ENCODE peak calls at places on chromosomes 13 and 19, in five cellular contexts. X, Z, J, M and B are unnamed samples.

GRCh38 chr19:45142728-45143115 is 18.1 kb downstream of the NKPD1 start:
- DNase-seq in X (no peak), Z (no peak), J (no peak), M (no peak), B (no peak)

GRCh38 chr19:15297416-15298224 is 34.7 kb downstream of the BRD4 start:
- DNase-seq in X (peak; percentile 9), Z (no peak), J (no peak), M (no peak), B (no peak)

GRCh38 chr13:48749699-48750473 is 96.2 kb downstream of the CYSLTR2 start:
- DNase-seq in X (no peak), Z (peak; percentile 80), J (peak; percentile 89), M (peak; percentile 34), B (peak; percentile 16)

GRCh38 chr19:3405261-3405653 is 38.9 kb downstream of the NFIC start:
- DNase-seq in X (no peak), Z (no peak), J (no peak), M (no peak), B (no peak)

GRCh38 chr19:13401388-13401787 is 104.9 kb downstream of the CACNA1A start:
- DNase-seq in X (no peak), Z (no peak), J (no peak), M (no peak), B (no peak)

GRCh38 chr13:24228852-24229458 is 68.4 kb downstream of the SPATA13 start:
- DNase-seq in X (peak; percentile 54), Z (no peak), J (no peak), M (no peak), B (peak; percentile 73)

GRCh38 chr19:42420055-42420544 is 7.1 kb downstream of the LIPE start:
- DNase-seq in X (no peak), Z (no peak), J (peak; percentile 63), M (no peak), B (peak; percentile 47)

GRCh38 chr19:49436381-49437017 is 4.8 kb downstream of the SLC17A7 start:
- DNase-seq in X (no peak), Z (no peak), J (no peak), M (no peak), B (peak; percentile 62)

GRCh38 chr19:13599681-13600080 is 93.4 kb upstream of the CACNA1A start:
- DNase-seq in X (no peak), Z (no peak), J (no peak), M (no peak), B (no peak)

GRCh38 chr19:370641-371330 is 26.2 kb upstream of the MIER2 start:
- DNase-seq in X (no peak), Z (no peak), J (peak; percentile 19), M (no peak), B (no peak)

GRCh38 chr19:4679416-4679815 is 9.3 kb upstream of the MYDGF start:
- DNase-seq in X (no peak), Z (no peak), J (no peak), M (no peak), B (no peak)

GRCh38 chr13:109144693-109145437 is 515.5 kb downstream of the MYO16 start:
- DNase-seq in X (no peak), Z (no peak), J (no peak), M (no peak), B (no peak)

GRCh38 chr13:70218618-70219017 is 110.4 kb upstream of the KLHL1 start:
- DNase-seq in X (no peak), Z (no peak), J (no peak), M (no peak), B (no peak)

GRCh38 chr13:75316427-75316826 is 165.5 kb downstream of the TBC1D4 start:
- DNase-seq in X (no peak), Z (no peak), J (no peak), M (no peak), B (no peak)

GRCh38 chr13:63696055-63696454 is 2280.4 kb upstream of the PCDH20 start:
- DNase-seq in X (no peak), Z (no peak), J (no peak), M (no peak), B (no peak)

GRCh38 chr19:17129377-17129776 is 53.8 kb downstream of the MYO9B start:
- DNase-seq in X (no peak), Z (no peak), J (no peak), M (no peak), B (no peak)

GRCh38 chr19:2013683-2013961 is 1.9 kb downstream of the BTBD2 start:
- DNase-seq in X (no peak), Z (no peak), J (no peak), M (no peak), B (no peak)

GRCh38 chr13:103605546-103606326 is 539.5 kb upstream of the SLC10A2 start:
- DNase-seq in X (no peak), Z (no peak), J (no peak), M (no peak), B (no peak)

GRCh38 chr13:110920038-110920437 is 5.2 kb upstream of the ANKRD10 start:
- DNase-seq in X (no peak), Z (peak; percentile 41), J (no peak), M (no peak), B (no peak)

GRCh38 chr13:102707465-102707864 is 12.6 kb upstream of the METTL21C start:
- DNase-seq in X (peak; percentile 72), Z (no peak), J (no peak), M (peak; percentile 16), B (no peak)

GRCh38 chr19:11382898-11383705 is 1.0 kb downstream of the EPOR start:
- DNase-seq in X (no peak), Z (peak; percentile 60), J (peak; percentile 67), M (no peak), B (peak; percentile 39)

GRCh38 chr13:70723732-70724131 is 615.5 kb upstream of the KLHL1 start:
- DNase-seq in X (peak; percentile 47), Z (no peak), J (no peak), M (no peak), B (no peak)

GRCh38 chr13:50460366-50460765 is 383.1 kb downstream of the DLEU7 start:
- DNase-seq in X (no peak), Z (no peak), J (no peak), M (no peak), B (no peak)

GRCh38 chr13:112634102-112634501 is 46.1 kb upstream of the TUBGCP3 start:
- DNase-seq in X (no peak), Z (no peak), J (no peak), M (no peak), B (no peak)

GRCh38 chr13:111541752-111542529 is 221.5 kb downstream of the TEX29 start:
- DNase-seq in X (no peak), Z (no peak), J (no peak), M (no peak), B (no peak)

GRCh38 chr19:40229484-40229883 is 3.0 kb upstream of the CCNP start:
- DNase-seq in X (no peak), Z (no peak), J (no peak), M (no peak), B (no peak)

GRCh38 chr13:106361621-106362020 is 173.8 kb downstream of the EFNB2 start:
- DNase-seq in X (no peak), Z (no peak), J (no peak), M (no peak), B (no peak)

GRCh38 chr13:71051573-71051972 is 815.4 kb downstream of the DACH1 start:
- DNase-seq in X (no peak), Z (no peak), J (no peak), M (no peak), B (no peak)

GRCh38 chr13:106117035-106117434 is 418.4 kb downstream of the EFNB2 start:
- DNase-seq in X (no peak), Z (no peak), J (no peak), M (no peak), B (no peak)

GRCh38 chr19:17496337-17496997 is 15.0 kb upstream of the PGLS start:
- DNase-seq in X (peak; percentile 66), Z (peak; percentile 63), J (no peak), M (no peak), B (peak; percentile 64)

GRCh38 chr19:37172368-37173366 is at the start of gene ZNF585A:
- DNase-seq in X (peak; percentile 95), Z (peak; percentile 89), J (peak; percentile 82), M (peak; percentile 98), B (peak; percentile 99)

GRCh38 chr13:22047082-22047784 is 376.4 kb downstream of the FGF9 start:
- DNase-seq in X (no peak), Z (no peak), J (no peak), M (no peak), B (no peak)

GRCh38 chr13:34048652-34049051 is 230.7 kb downstream of the RFC3 start:
- DNase-seq in X (no peak), Z (no peak), J (no peak), M (no peak), B (no peak)